ENCODE peak calls at places on chromosomes 7 and 10, in five cellular contexts. N is midbrain, B is DND-41, Z is LoVo, G is amniotic stem cell. P is an unnamed sample.

GRCh38 chr10:122307669-122308486 is 36.8 kb downstream of the BTBD16 start:
- DNase-seq in Z (peak), B (no peak), N (no peak), G (peak), P (no peak)

GRCh38 chr7:28520074-28521015 is 108.0 kb downstream of the CREB5 start:
- DNase-seq in Z (no peak), B (no peak), G (no peak), N (no peak), P (no peak)

GRCh38 chr10:22246680-22247391 is 29.0 kb upstream of the EBLN1 start:
- DNase-seq in G (peak), B (no peak), N (no peak), Z (peak), P (no peak)

GRCh38 chr10:80493482-80494021 is 39.4 kb downstream of the TSPAN14 start:
- DNase-seq in N (no peak), B (peak), Z (no peak), G (no peak), P (no peak)

GRCh38 chr10:127196227-127196954 is at the start of gene INSYN2A:
- DNase-seq in N (peak), B (no peak), Z (no peak), G (peak), P (no peak)

GRCh38 chr10:132296671-132297443 is 10.9 kb downstream of the STK32C start:
- DNase-seq in N (no peak), G (no peak), Z (no peak), B (no peak), P (peak)

GRCh38 chr10:6667679-6668270 is 87.7 kb upstream of the PRKCQ start:
- DNase-seq in Z (peak), B (peak), N (peak), G (no peak), P (no peak)

GRCh38 chr7:155992974-155993373 is 180.7 kb upstream of the SHH start:
- DNase-seq in B (no peak), N (no peak), Z (no peak), G (no peak), P (no peak)

GRCh38 chr7:148664319-148664718 is 34.4 kb upstream of the CUL1 start:
- DNase-seq in N (peak), G (no peak), B (no peak), Z (no peak), P (no peak)

GRCh38 chr10:113297226-113297625 is 255.6 kb upstream of the HABP2 start:
- DNase-seq in Z (peak), G (peak), N (no peak), B (no peak), P (no peak)

GRCh38 chr7:121442845-121443244 is 46.7 kb upstream of the FAM3C start:
- DNase-seq in N (no peak), B (no peak), Z (peak), G (no peak), P (no peak)

GRCh38 chr10:133292919-133293809 is 15.5 kb downstream of the TUBGCP2 start:
- DNase-seq in G (no peak), B (no peak), N (no peak), Z (no peak), P (no peak)

GRCh38 chr7:28176174-28176573 is 4.4 kb downstream of the JAZF1 start:
- DNase-seq in G (no peak), N (no peak), B (no peak), Z (no peak), P (no peak)

GRCh38 chr10:94583164-94583563 is 37.6 kb downstream of the HELLS start:
- DNase-seq in G (no peak), B (no peak), N (no peak), Z (no peak), P (no peak)

GRCh38 chr7:55977831-55978230 is 13.4 kb downstream of the NIPSNAP2 start:
- DNase-seq in G (no peak), Z (no peak), B (no peak), N (no peak), P (no peak)

GRCh38 chr10:18423058-18423637 is 228.2 kb downstream of the NSUN6 start:
- DNase-seq in B (no peak), Z (no peak), N (no peak), G (no peak), P (no peak)

GRCh38 chr10:17200885-17201164 is 647 bp downstream of the TRDMT1 start:
- DNase-seq in B (no peak), Z (peak), N (peak), G (no peak), P (no peak)

GRCh38 chr7:153832160-153832559 is 220.0 kb upstream of the DPP6 start:
- DNase-seq in G (no peak), N (no peak), B (no peak), Z (no peak), P (no peak)

GRCh38 chr7:36630112-36630650 is 94.1 kb downstream of the AOAH start:
- DNase-seq in N (no peak), Z (no peak), B (no peak), G (no peak), P (no peak)

GRCh38 chr10:83806716-83807115 is 332.6 kb upstream of the GHITM start:
- DNase-seq in G (no peak), B (no peak), Z (no peak), N (no peak), P (no peak)

GRCh38 chr10:16798571-16798970 is 18.7 kb downstream of the RSU1 start:
- DNase-seq in N (no peak), B (no peak), Z (no peak), G (no peak), P (no peak)

GRCh38 chr7:92260248-92260781 is 14.5 kb downstream of the ANKIB1 start:
- DNase-seq in B (no peak), Z (no peak), N (no peak), G (no peak), P (no peak)

GRCh38 chr10:116001266-116001857 is 271.6 kb downstream of the GFRA1 start:
- DNase-seq in N (peak), G (no peak), Z (no peak), B (no peak), P (no peak)

GRCh38 chr7:147196476-147196875 is 1079.9 kb downstream of the CNTNAP2 start:
- DNase-seq in N (no peak), B (no peak), Z (no peak), G (no peak), P (no peak)

GRCh38 chr10:116742367-116743265 is at the start of gene HSPA12A:
- DNase-seq in Z (peak), B (no peak), G (peak), N (peak), P (no peak)

P was measured in chondrocyte.